ENCODE peak calls at places on chromosomes 5 and 9, in eight cellular contexts. V, R, A, U, M, N, P and Z are unnamed samples.

GRCh38 chr5:2133080-2133479 is 250.4 kb upstream of the IRX4 start:
- DNase-seq in V (no peak), R (no peak), A (peak; percentile 40), U (no peak), M (no peak), N (no peak), P (no peak), Z (no peak)

GRCh38 chr5:115467631-115468030 is 76.9 kb downstream of the FEM1C start:
- DNase-seq in V (peak; percentile 48), R (peak; percentile 14), A (no peak), U (no peak), M (no peak), N (no peak), P (no peak), Z (no peak)

GRCh38 chr9:136533775-136534157 is 12.1 kb downstream of the NOTCH1 start:
- DNase-seq in V (no peak), R (no peak), A (no peak), U (no peak), M (peak; percentile 79), N (peak; percentile 33), P (peak; percentile 90), Z (no peak)

GRCh38 chr5:116482394-116482793 is 92.2 kb downstream of the SEMA6A start:
- DNase-seq in V (peak; percentile 70), R (no peak), A (peak; percentile 68), U (no peak), M (no peak), N (no peak), P (no peak), Z (no peak)

GRCh38 chr9:93699650-93700049 is 123.3 kb downstream of the PHF2 start:
- DNase-seq in V (no peak), R (no peak), A (no peak), U (no peak), M (no peak), N (no peak), P (no peak), Z (no peak)

GRCh38 chr5:110414360-110414759 is 312.1 kb downstream of the TMEM232 start:
- DNase-seq in V (peak; percentile 24), R (no peak), A (peak; percentile 49), U (no peak), M (no peak), N (no peak), P (peak; percentile 16), Z (no peak)

GRCh38 chr9:110919609-110920008 is 118.7 kb downstream of the LPAR1 start:
- DNase-seq in V (peak; percentile 82), R (peak; percentile 0), A (peak; percentile 96), U (no peak), M (no peak), N (no peak), P (no peak), Z (no peak)

GRCh38 chr9:92964981-92965758 is 17.8 kb downstream of the FGD3 start:
- DNase-seq in V (no peak), R (peak; percentile 27), A (no peak), U (no peak), M (peak; percentile 86), N (peak; percentile 30), P (peak; percentile 59), Z (no peak)

GRCh38 chr5:75639912-75640311 is 28.7 kb downstream of the ANKDD1B start:
- DNase-seq in V (peak; percentile 46), R (no peak), A (no peak), U (no peak), M (no peak), N (no peak), P (no peak), Z (no peak)

GRCh38 chr9:37908283-37908682 is 4.4 kb upstream of the SLC25A51 start:
- DNase-seq in V (no peak), R (no peak), A (no peak), U (no peak), M (no peak), N (no peak), P (no peak), Z (no peak)

GRCh38 chr9:112170968-112171367 is 4.1 kb downstream of the SUSD1 start:
- DNase-seq in V (no peak), R (no peak), A (no peak), U (no peak), M (no peak), N (no peak), P (no peak), Z (no peak)

GRCh38 chr5:153159611-153160010 is 330.9 kb upstream of the GRIA1 start:
- DNase-seq in V (peak; percentile 23), R (no peak), A (peak; percentile 83), U (no peak), M (no peak), N (no peak), P (no peak), Z (no peak)